ENCODE peak calls at places on chromosome 5, in five cellular contexts. V is A549, H is K562, O is HepG2, N is IMR-90. B is an unnamed sample.

GRCh38 chr5:1349246-1349645 is 4.3 kb upstream of the CLPTM1L start:
- DNase-seq in N (no peak), V (no peak), O (no peak), H (peak; percentile 36), B (no peak)

GRCh38 chr5:129857124-129857523 is 47.1 kb upstream of the CHSY3 start:
- DNase-seq in N (no peak), O (no peak), V (no peak), H (no peak), B (no peak)

GRCh38 chr5:42791151-42791550 is 20.5 kb downstream of the SELENOP start:
- DNase-seq in H (no peak), N (no peak), V (no peak), O (no peak), B (no peak)

GRCh38 chr5:106314221-106314824 is 1356.4 kb downstream of the EFNA5 start:
- DNase-seq in N (peak; percentile 17), O (no peak), V (no peak), H (no peak), B (no peak)

GRCh38 chr5:180370861-180371641 is 17.9 kb upstream of the GFPT2 start:
- DNase-seq in O (no peak), H (no peak), V (no peak), N (no peak), B (no peak)

GRCh38 chr5:94153736-94154450 is 412.5 kb upstream of the POU5F2 start:
- DNase-seq in O (no peak), V (no peak), N (peak; percentile 18), H (no peak), B (no peak)

GRCh38 chr5:80964491-80964890 is 4.3 kb downstream of the RASGRF2 start:
- DNase-seq in H (no peak), N (peak; percentile 64), V (no peak), O (peak; percentile 23), B (no peak)

GRCh38 chr5:77727190-77727589 is 48.9 kb downstream of the TBCA start:
- DNase-seq in H (no peak), O (no peak), V (no peak), N (no peak), B (no peak)

GRCh38 chr5:80654054-80654390 is 430 bp upstream of the MSH3 start:
- DNase-seq in N (no peak), V (peak; percentile 25), O (peak; percentile 20), H (peak; percentile 24), B (peak; percentile 56)

GRCh38 chr5:93340881-93341280 is 240.1 kb downstream of the NR2F1-AS1 start:
- DNase-seq in V (no peak), H (no peak), N (no peak), O (no peak), B (peak; percentile 62)

GRCh38 chr5:134462047-134462575 is 50.4 kb upstream of the CDKN2AIPNL start:
- DNase-seq in V (no peak), N (no peak), H (no peak), O (no peak), B (no peak)

GRCh38 chr5:179308563-179309382 is 36.5 kb downstream of the ADAMTS2 start:
- DNase-seq in H (no peak), V (no peak), O (no peak), N (no peak), B (no peak)

GRCh38 chr5:40052812-40053211 is 626.9 kb upstream of the PTGER4 start:
- DNase-seq in O (no peak), H (peak; percentile 21), V (peak; percentile 15), N (no peak), B (no peak)

GRCh38 chr5:77129386-77129785 is 42.3 kb upstream of the ZBED3 start:
- DNase-seq in N (peak; percentile 13), O (peak; percentile 21), V (peak; percentile 19), H (no peak), B (peak; percentile 46)

GRCh38 chr5:172956228-172956627 is 3.0 kb upstream of the RPL26L1 start:
- DNase-seq in N (no peak), O (no peak), V (no peak), H (no peak), B (no peak)

GRCh38 chr5:10695055-10695649 is 65.9 kb downstream of the DAP start:
- DNase-seq in O (peak; percentile 16), N (peak; percentile 69), V (peak; percentile 83), H (peak; percentile 74), B (peak; percentile 83)

GRCh38 chr5:32299059-32299677 is 13.6 kb downstream of the MTMR12 start:
- DNase-seq in N (no peak), V (no peak), H (no peak), O (no peak), B (no peak)

GRCh38 chr5:94775088-94775487 is 156.6 kb downstream of the SLF1 start:
- DNase-seq in O (no peak), N (no peak), H (no peak), V (no peak), B (no peak)

GRCh38 chr5:116395708-116396203 is 178.9 kb downstream of the SEMA6A start:
- DNase-seq in N (no peak), O (no peak), V (no peak), H (no peak), B (no peak)

GRCh38 chr5:14062178-14062577 is 81.0 kb upstream of the TRIO start:
- DNase-seq in O (no peak), N (no peak), H (no peak), V (no peak), B (no peak)

DNA sequence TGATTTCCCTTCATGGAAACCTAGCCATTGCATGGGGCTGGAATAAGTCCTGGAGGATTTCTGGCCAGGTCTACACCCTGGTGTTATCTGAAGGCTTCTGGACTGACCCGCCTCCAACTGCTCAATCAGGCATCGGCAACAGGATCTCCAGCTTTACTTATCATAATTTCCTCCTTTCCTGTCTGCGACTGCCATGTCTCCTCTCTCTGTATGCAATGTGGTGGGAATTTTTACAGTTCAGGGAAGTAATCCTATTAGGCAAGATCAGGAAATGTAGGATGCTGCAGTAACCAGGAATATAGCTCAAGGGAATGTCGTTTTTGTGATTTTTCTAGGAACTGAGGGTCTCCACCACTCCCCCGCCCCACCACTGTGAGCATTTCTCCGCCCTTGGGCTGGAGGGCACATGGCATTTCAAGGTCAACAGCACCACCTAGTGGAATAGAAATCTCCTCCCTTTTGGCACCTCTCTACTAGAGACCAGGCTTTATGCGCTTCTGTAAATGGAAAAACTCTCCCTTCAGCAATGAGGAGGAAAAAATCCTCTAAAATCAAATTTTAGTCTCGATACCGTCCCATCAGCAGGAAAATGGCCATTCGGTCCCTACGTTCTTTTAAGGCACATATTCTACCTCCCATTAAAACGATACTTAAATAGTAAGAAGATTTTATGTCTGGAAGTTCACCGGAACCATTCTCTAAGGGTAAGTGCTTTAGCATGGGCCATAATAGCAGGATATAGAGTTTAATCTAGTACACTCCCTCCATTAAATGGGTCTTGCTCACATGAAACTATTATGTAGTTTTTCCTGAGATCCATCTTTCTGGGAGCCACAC is 93.0 kb downstream of the YTHDC2 start:
- DNase-seq in V (peak; percentile 19), N (peak; percentile 56), O (peak; percentile 61), H (peak; percentile 79), B (peak; percentile 66)
- TF ChIP-seq SMC3 in V (peak; percentile 70), N (peak; percentile 68), O (peak; percentile 73), H (peak; percentile 62), B (peak; percentile 66)

GRCh38 chr5:78829811-78830499 is 155.2 kb downstream of the ARSB start:
- DNase-seq in O (no peak), N (peak; percentile 25), H (no peak), V (no peak), B (peak; percentile 22)
- TF ChIP-seq SMC3 in O (no peak), N (no peak), H (no peak), V (no peak), B (no peak)

GRCh38 chr5:141493500-141494422 is 4.9 kb downstream of the PCDHGC5 start:
- DNase-seq in V (no peak), N (peak; percentile 65), H (no peak), O (no peak), B (no peak)
- TF ChIP-seq SMC3 in V (no peak), N (peak; percentile 20), H (no peak), O (no peak), B (no peak)

DNA sequence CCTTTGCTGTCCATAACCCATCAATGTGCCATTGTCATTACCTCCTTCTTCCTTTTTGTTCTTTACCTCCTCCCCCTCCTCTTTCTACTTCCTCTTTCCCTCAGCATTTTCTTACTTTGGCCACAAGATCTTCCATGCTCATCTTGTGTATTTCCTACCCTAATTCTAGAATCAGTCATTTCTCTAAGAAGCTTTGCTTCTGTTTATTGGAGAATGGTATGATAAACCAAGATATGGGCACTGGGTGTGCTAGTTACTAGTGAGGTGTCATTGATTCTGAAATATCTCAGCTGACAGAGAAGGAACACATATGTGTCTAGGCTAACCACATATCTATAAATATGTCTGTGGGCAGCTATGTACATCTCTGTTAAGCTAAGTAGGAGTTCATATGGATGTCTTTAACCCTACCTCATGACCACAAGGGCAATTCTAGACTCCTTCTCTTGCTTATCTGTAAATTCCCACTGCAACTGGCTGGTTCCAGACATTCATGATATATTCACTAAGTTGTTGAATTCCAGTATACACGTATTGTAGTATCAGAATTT is 2051.3 kb upstream of the CDH9 start:
- DNase-seq in V (no peak), O (no peak), N (no peak), H (peak; percentile 21), B (no peak)
- TF ChIP-seq SMC3 in V (no peak), O (no peak), N (no peak), H (no peak), B (no peak)

GRCh38 chr5:6448622-6449464 is at the start of gene UBE2QL1:
- DNase-seq in N (no peak), H (peak; percentile 11), V (no peak), O (no peak), B (peak; percentile 74)

GRCh38 chr5:6449465-6450158 is 953 bp downstream of the UBE2QL1 start:
- DNase-seq in V (no peak), O (no peak), N (no peak), H (no peak), B (no peak)

GRCh38 chr5:6452622-6453504 is 4.2 kb downstream of the UBE2QL1 start:
- DNase-seq in O (no peak), N (no peak), V (no peak), H (no peak), B (no peak)

GRCh38 chr5:6448141-6448491 is 543 bp upstream of the UBE2QL1 start:
- DNase-seq in O (no peak), N (no peak), V (no peak), H (no peak), B (no peak)

DNA sequence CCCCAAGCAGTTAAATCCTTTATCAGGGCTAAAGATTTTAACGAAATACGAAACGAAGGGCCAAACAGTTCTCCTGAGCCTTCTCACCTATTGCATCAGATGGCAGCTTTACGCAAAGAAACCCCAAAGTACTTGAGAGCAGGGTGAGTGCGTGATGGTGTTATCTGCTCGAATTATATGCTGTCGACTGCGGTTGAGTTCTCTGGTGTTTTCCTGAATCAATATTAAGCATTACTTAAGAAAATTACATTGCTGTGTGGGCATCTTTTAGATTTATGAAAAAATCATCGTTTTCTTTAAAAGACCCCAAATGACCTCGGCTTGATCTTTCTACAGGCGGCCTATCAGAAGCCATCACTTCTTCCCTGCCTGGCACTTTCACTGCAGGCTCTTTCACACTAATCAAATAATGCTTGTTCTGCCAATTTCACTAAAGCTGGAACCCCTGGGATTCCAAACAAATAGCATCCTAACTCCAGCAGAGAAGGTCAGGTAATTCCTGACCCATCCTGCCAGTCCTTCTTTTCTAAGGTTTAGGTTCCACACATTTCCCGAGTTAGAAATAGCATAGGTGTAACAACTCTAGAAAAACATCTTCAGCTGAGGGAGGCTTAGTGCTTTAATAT is 1.7 kb downstream of the UBE2QL1 start:
- DNase-seq in H (no peak), O (no peak), V (no peak), N (no peak), B (no peak)
- TF ChIP-seq SMC3 in H (no peak), O (no peak), V (no peak), N (no peak), B (no peak)